ENCODE peak calls at places on chromosomes 11 and 22, in four cellular contexts. K is uterus, E is thyroid gland, C is HL-60. M is an unnamed sample.

GRCh38 chr11:116580828-116581227 is 192.0 kb downstream of the BUD13 start:
- DNase-seq in K (no peak), C (no peak), E (no peak), M (no peak)

GRCh38 chr22:29344137-29344536 is 28.6 kb upstream of the RASL10A start:
- DNase-seq in K (peak), E (peak), C (no peak), M (no peak)

GRCh38 chr22:19728271-19728670 is 4.9 kb downstream of the GP1BB start:
- DNase-seq in E (no peak), K (no peak), C (no peak), M (no peak)

GRCh38 chr11:64561984-64562722 is 28.9 kb upstream of the SLC22A12 start:
- DNase-seq in C (no peak), K (no peak), E (no peak), M (no peak)

GRCh38 chr11:130413383-130414106 is 14.9 kb downstream of the ADAMTS8 start:
- DNase-seq in K (no peak), E (no peak), C (no peak), M (no peak)

GRCh38 chr22:22939537-22940368 is 52.1 kb downstream of the IGLL5 start:
- DNase-seq in K (no peak), E (no peak), C (no peak), M (no peak)

GRCh38 chr11:35531246-35531645 is 5.8 kb upstream of the PAMR1 start:
- DNase-seq in C (no peak), K (no peak), E (no peak), M (no peak)

GRCh38 chr11:1682225-1682901 is 14.6 kb upstream of the KRTAP5-6 start:
- DNase-seq in K (no peak), E (no peak), C (no peak), M (no peak)

GRCh38 chr11:2798951-2799761 is 86.4 kb downstream of the CDKN1C start:
- DNase-seq in E (peak), K (peak), C (no peak), M (no peak)

GRCh38 chr22:45994516-45995404 is 17.8 kb upstream of the WNT7B start:
- DNase-seq in E (peak), K (peak), C (peak), M (peak)

GRCh38 chr22:29435236-29435635 is 3.1 kb upstream of the RFPL1 start:
- DNase-seq in E (no peak), C (no peak), K (no peak), M (no peak)

GRCh38 chr11:111448420-111448819 is 63.8 kb downstream of the BTG4 start:
- DNase-seq in K (no peak), E (no peak), C (no peak), M (no peak)

GRCh38 chr11:121359587-121359986 is 67.0 kb downstream of the SC5D start:
- DNase-seq in E (no peak), K (no peak), C (no peak), M (no peak)

GRCh38 chr11:113256431-113257227 is 57.8 kb upstream of the TTC12 start:
- DNase-seq in E (peak), K (no peak), C (no peak), M (no peak)

GRCh38 chr22:49917997-49918910 is at the start of the genes ALG12 and CRELD2:
- DNase-seq in C (peak), E (peak), K (peak), M (peak)

GRCh38 chr11:70614034-70614681 is 215.8 kb downstream of the CTTN start:
- DNase-seq in C (no peak), E (no peak), K (no peak), M (no peak)

GRCh38 chr11:103619480-103619879 is 417.0 kb upstream of the DDI1 start:
- DNase-seq in K (no peak), C (no peak), E (no peak), M (no peak)

GRCh38 chr11:64343740-64344133 is 3.7 kb downstream of the CCDC88B start:
- DNase-seq in C (peak), K (no peak), E (no peak), M (peak)

GRCh38 chr11:9716275-9717039 is 52.6 kb downstream of the SWAP70 start:
- DNase-seq in C (peak), K (no peak), E (no peak), M (peak)

GRCh38 chr11:122161191-122161590 is 45.2 kb upstream of the BLID start:
- DNase-seq in E (no peak), K (no peak), C (no peak), M (no peak)

GRCh38 chr22:42613869-42614268 is 814 bp downstream of the POLDIP3 start:
- DNase-seq in K (no peak), E (no peak), C (peak), M (no peak)

GRCh38 chr22:27867958-27868737 is 50.9 kb downstream of the PITPNB start:
- DNase-seq in E (no peak), K (no peak), C (no peak), M (no peak)

GRCh38 chr22:45129703-45130524 is 33.8 kb upstream of the NUP50 start:
- DNase-seq in E (no peak), C (no peak), K (no peak), M (no peak)

GRCh38 chr11:995058-995751 is 41.3 kb downstream of the MUC6 start:
- DNase-seq in E (no peak), K (no peak), C (no peak), M (peak)

GRCh38 chr11:2929511-2929879 is 275 bp upstream of the PHLDA2 start:
- DNase-seq in C (no peak), E (peak), K (no peak), M (peak)

GRCh38 chr22:23580586-23581251 is 629 bp upstream of the IGLL1 start:
- DNase-seq in K (no peak), C (peak), E (no peak), M (no peak)

GRCh38 chr11:74069146-74070046 is 60.5 kb upstream of the UCP3 start:
- DNase-seq in E (peak), C (no peak), K (no peak), M (no peak)

GRCh38 chr11:35109827-35110226 is 29.1 kb upstream of the CD44 start:
- DNase-seq in C (no peak), E (no peak), K (no peak), M (no peak)

GRCh38 chr22:17943533-17944204 is 80.7 kb downstream of the MICAL3 start:
- DNase-seq in K (no peak), E (no peak), C (no peak), M (no peak)

GRCh38 chr11:109041876-109042275 is 377.0 kb downstream of the DDX10 start:
- DNase-seq in K (no peak), C (no peak), E (no peak), M (no peak)

GRCh38 chr22:49508561-49508960 is 319.1 kb downstream of the BRD1 start:
- DNase-seq in E (no peak), K (no peak), C (no peak), M (no peak)

GRCh38 chr11:44047931-44048431 is at the start of gene ACCSL:
- DNase-seq in C (no peak), E (no peak), K (no peak), M (no peak)

GRCh38 chr22:42688241-42688913 is 32.3 kb downstream of the A4GALT start:
- DNase-seq in K (peak), C (no peak), E (peak), M (no peak)

GRCh38 chr22:48343461-48343860 is 1484.2 kb downstream of the BRD1 start:
- DNase-seq in K (no peak), C (no peak), E (no peak), M (no peak)

GRCh38 chr11:67699521-67699920 is 25.1 kb upstream of the ALDH3B2 start:
- DNase-seq in E (no peak), C (no peak), K (no peak), M (no peak)

GRCh38 chr11:67696998-67697397 is 22.6 kb upstream of the ALDH3B2 start:
- DNase-seq in K (no peak), C (no peak), E (no peak), M (no peak)

GRCh38 chr11:67700141-67700540 is 25.7 kb upstream of the ALDH3B2 start:
- DNase-seq in C (no peak), E (no peak), K (no peak), M (no peak)

GRCh38 chr11:67697846-67698245 is 23.4 kb upstream of the ALDH3B2 start:
- DNase-seq in K (no peak), E (no peak), C (no peak), M (no peak)

DNA sequence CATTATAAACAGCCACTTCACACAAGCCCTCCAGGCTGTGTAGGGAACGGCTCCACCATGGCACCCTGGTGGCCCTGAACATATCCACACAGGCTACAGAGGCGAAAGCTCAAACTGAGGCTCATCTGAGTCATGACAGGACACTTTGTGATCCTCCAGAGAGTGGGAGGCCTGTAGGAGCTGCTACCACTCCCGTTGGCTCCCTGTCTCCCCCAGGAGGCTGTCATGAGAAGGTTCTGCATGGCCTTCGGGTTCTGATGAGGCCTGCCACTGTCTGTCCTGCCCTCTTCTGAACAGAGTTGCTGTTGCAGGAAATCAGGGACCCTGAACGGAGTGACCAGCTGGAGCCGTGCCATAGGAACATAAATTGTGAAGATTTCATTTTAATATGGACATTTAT is 23.8 kb upstream of the ALDH3B2 start:
- DNase-seq in E (no peak), C (no peak), K (no peak), M (no peak)
- TF ChIP-seq CTCF in E (no peak), C (no peak), K (no peak), M (peak)

GRCh38 chr11:101438126-101438525 is 145.7 kb downstream of the TRPC6 start:
- DNase-seq in E (no peak), K (no peak), C (no peak), M (no peak)

GRCh38 chr11:101442171-101442570 is 141.6 kb downstream of the TRPC6 start:
- DNase-seq in C (no peak), E (no peak), K (no peak), M (no peak)

GRCh38 chr11:101436511-101437142 is 147.2 kb downstream of the TRPC6 start:
- DNase-seq in C (peak), K (peak), E (peak), M (peak)

GRCh38 chr11:101441747-101442146 is 142.1 kb downstream of the TRPC6 start:
- DNase-seq in C (no peak), K (no peak), E (peak), M (no peak)

GRCh38 chr11:101439488-101439887 is 144.3 kb downstream of the TRPC6 start:
- DNase-seq in C (no peak), E (no peak), K (no peak), M (no peak)
- TF ChIP-seq CTCF in C (no peak), E (no peak), K (no peak), M (no peak)

DNA sequence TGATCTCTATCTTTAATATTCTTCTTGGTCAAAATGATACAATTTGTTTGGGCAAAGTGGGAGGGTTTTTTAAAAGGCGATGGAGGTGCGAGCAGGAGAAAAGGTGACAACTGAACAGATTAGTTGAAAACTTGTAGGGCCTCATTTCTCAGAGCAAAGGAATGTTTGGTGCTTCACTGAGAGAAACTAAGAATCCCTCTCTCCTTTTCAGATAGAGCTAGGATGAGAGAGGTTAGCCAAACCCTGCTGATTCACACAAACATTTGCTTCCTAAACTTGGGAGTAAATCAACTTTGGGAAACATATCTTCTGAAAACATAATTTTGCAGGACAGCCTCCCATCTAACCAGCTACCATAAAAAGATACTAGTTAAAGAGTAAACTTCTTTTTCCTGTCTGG is 57.0 kb downstream of the PHF21A start:
- DNase-seq in K (no peak), E (no peak), C (no peak), M (no peak)
- TF ChIP-seq CTCF in K (no peak), E (no peak), C (no peak), M (no peak)

GRCh38 chr11:41499429-41499828 is 40.0 kb upstream of the LRRC4C start:
- DNase-seq in E (no peak), K (no peak), C (no peak), M (no peak)

GRCh38 chr11:41497974-41498373 is 38.5 kb upstream of the LRRC4C start:
- DNase-seq in K (no peak), E (no peak), C (no peak), M (no peak)

GRCh38 chr11:41494716-41495115 is 35.3 kb upstream of the LRRC4C start:
- DNase-seq in E (no peak), C (no peak), K (no peak), M (no peak)

GRCh38 chr11:41498726-41499125 is 39.3 kb upstream of the LRRC4C start:
- DNase-seq in C (no peak), E (no peak), K (no peak), M (no peak)
- TF ChIP-seq CTCF in C (no peak), E (no peak), K (no peak), M (peak)

DNA sequence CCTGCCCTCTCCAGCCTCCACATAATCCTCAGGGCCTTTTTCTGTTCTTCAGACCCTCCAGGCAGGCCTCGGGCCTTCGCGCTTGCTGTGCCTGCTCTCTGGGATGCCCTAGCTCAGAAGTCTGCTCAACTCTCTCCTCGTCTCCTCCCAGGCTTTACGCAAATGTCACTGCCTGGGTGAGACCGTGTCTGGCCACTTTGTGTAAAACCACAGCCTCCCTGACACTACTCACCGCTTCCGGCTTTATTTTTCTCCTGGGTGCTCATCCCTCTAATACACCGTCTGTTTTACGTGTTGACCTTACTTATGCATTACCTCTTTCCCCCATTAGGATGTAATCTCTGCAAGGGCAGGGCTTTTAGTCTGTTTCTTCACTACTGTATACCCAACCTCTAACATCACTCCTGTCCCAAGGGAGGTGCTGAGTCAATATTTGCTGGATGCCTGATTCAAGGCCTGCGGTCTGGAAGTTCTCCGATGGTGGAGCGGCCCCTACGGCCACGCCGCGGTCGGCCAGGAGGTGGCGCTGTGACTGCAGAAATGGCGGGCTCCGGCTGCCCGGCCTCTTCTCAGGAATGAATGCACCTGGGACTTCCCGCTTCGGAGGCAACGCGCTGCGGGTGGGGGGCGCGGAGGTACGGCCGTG is 58.2 kb upstream of the THY1 start:
- DNase-seq in C (peak), E (peak), K (peak), M (peak)
- TF ChIP-seq CTCF in C (peak), E (peak), K (peak), M (peak)

GRCh38 chr11:105315287-105315686 is 175.7 kb upstream of the CARD18 start:
- DNase-seq in K (no peak), E (no peak), C (no peak), M (no peak)
- TF ChIP-seq CTCF in K (no peak), E (no peak), C (no peak), M (no peak)

GRCh38 chr22:33073989-33074391 is 15.8 kb upstream of the SYN3 start:
- DNase-seq in E (no peak), C (no peak), K (no peak), M (no peak)
- TF ChIP-seq CTCF in E (no peak), C (no peak), K (no peak), M (no peak)

M was measured in GM13977.